ENCODE peak calls at places on chromosomes 12 and 14, in four cellular contexts. P is GM23338, U is GM23248, B is foreskin keratinocyte. V is an unnamed sample.

GRCh38 chr12:19744760-19745218 is 305.5 kb downstream of the AEBP2 start:
- DNase-seq in B (peak; percentile 32), P (no peak), U (no peak), V (no peak)

GRCh38 chr12:2690348-2691000 is 104.3 kb upstream of the FKBP4 start:
- DNase-seq in B (no peak), P (no peak), U (no peak), V (no peak)

GRCh38 chr12:48296586-48297396 is 53.9 kb downstream of the ZNF641 start:
- DNase-seq in B (peak; percentile 87), P (peak; percentile 94), U (peak; percentile 82), V (peak; percentile 74)

GRCh38 chr12:509494-509893 is 49.8 kb downstream of the B4GALNT3 start:
- DNase-seq in P (no peak), U (peak; percentile 40), B (peak; percentile 65), V (no peak)

GRCh38 chr12:100127766-100128508 is 14.7 kb downstream of the BLTP3B start:
- DNase-seq in U (peak; percentile 78), B (peak; percentile 55), P (no peak), V (no peak)

GRCh38 chr12:55712154-55712553 is 3.7 kb upstream of the BLOC1S1 start:
- DNase-seq in B (no peak), P (no peak), U (no peak), V (no peak)

GRCh38 chr12:54974281-54974680 is 10.3 kb downstream of the TESPA1 start:
- DNase-seq in P (peak; percentile 39), B (no peak), U (no peak), V (no peak)

GRCh38 chr14:88228519-88229236 is 94.4 kb downstream of the KCNK10 start:
- DNase-seq in P (no peak), U (peak; percentile 39), B (peak; percentile 75), V (no peak)

GRCh38 chr12:132305991-132306884 is 23.2 kb downstream of the GALNT9 start:
- DNase-seq in P (no peak), B (no peak), U (no peak), V (no peak)

GRCh38 chr14:100791995-100792394 is 33.9 kb upstream of the MEG3 start:
- DNase-seq in U (no peak), B (no peak), P (no peak), V (no peak)

GRCh38 chr14:96352708-96353107 is 10.4 kb downstream of the ATG2B start:
- DNase-seq in B (no peak), U (no peak), P (no peak), V (no peak)

GRCh38 chr14:75317148-75317547 is 38.5 kb downstream of the FOS start:
- DNase-seq in B (no peak), P (no peak), U (no peak), V (no peak)

GRCh38 chr12:100187068-100187467 is 13.5 kb upstream of the ACTR6 start:
- DNase-seq in U (no peak), P (no peak), B (no peak), V (no peak)

GRCh38 chr14:80584638-80585505 is 356.7 kb downstream of the CEP128 start:
- DNase-seq in U (no peak), B (peak; percentile 88), P (no peak), V (no peak)

GRCh38 chr14:31712244-31713127 is 151.3 kb downstream of the NUBPL start:
- DNase-seq in U (no peak), B (no peak), P (no peak), V (no peak)

GRCh38 chr12:20150835-20151234 is 217.5 kb upstream of the PDE3A start:
- DNase-seq in P (no peak), U (no peak), B (no peak), V (no peak)

GRCh38 chr12:110661337-110661972 is 27.5 kb downstream of the HVCN1 start:
- DNase-seq in P (no peak), U (no peak), B (no peak), V (no peak)

GRCh38 chr12:57603758-57604453 is 718 bp upstream of the DTX3 start:
- DNase-seq in P (peak; percentile 75), B (peak; percentile 72), U (peak; percentile 84), V (no peak)

GRCh38 chr12:50024804-50025186 is 499 bp downstream of the RACGAP1 start:
- DNase-seq in P (peak; percentile 35), B (peak; percentile 23), U (peak; percentile 61), V (no peak)

GRCh38 chr12:51549637-51550036 is 41.4 kb upstream of the SCN8A start:
- DNase-seq in B (no peak), U (peak; percentile 78), P (no peak), V (no peak)

GRCh38 chr12:48197549-48197966 is 5.5 kb downstream of the OR10AD1 start:
- DNase-seq in B (no peak), U (peak; percentile 74), P (peak; percentile 50), V (no peak)

GRCh38 chr12:103966736-103967135 is 1.1 kb downstream of the TDG start:
- DNase-seq in U (peak; percentile 35), B (no peak), P (no peak), V (no peak)

GRCh38 chr14:26286066-26286791 is 311.6 kb downstream of the NOVA1 start:
- DNase-seq in U (peak; percentile 9), B (no peak), P (no peak), V (no peak)

GRCh38 chr12:90871697-90872096 is 83.3 kb downstream of the CCER1 start:
- DNase-seq in B (no peak), P (no peak), U (no peak), V (no peak)

GRCh38 chr14:104697892-104698583 is 8.6 kb downstream of the INF2 start:
- DNase-seq in P (no peak), U (no peak), B (no peak), V (no peak)

GRCh38 chr14:45891417-45892080 is 638.5 kb upstream of the MIS18BP1 start:
- DNase-seq in U (no peak), P (peak; percentile 58), B (peak; percentile 45), V (no peak)

GRCh38 chr14:36162267-36162666 is 14.3 kb downstream of the PTCSC3 start:
- DNase-seq in P (no peak), B (no peak), U (no peak), V (no peak)

GRCh38 chr12:30533518-30533917 is 162.2 kb downstream of the IPO8 start:
- DNase-seq in U (peak; percentile 37), B (no peak), P (no peak), V (no peak)

GRCh38 chr14:72554401-72554800 is 339.5 kb downstream of the DPF3 start:
- DNase-seq in B (no peak), P (no peak), U (no peak), V (no peak)

GRCh38 chr14:60204843-60205774 is 39.9 kb upstream of the DHRS7 start:
- DNase-seq in P (peak; percentile 35), B (no peak), U (no peak), V (no peak)

GRCh38 chr12:109475993-109476806 is 900 bp downstream of the KCTD10 start:
- DNase-seq in U (peak; percentile 63), P (peak; percentile 55), B (no peak), V (no peak)

GRCh38 chr14:32022938-32023466 is 54.1 kb upstream of the ARHGAP5 start:
- DNase-seq in B (no peak), U (no peak), P (no peak), V (no peak)

GRCh38 chr12:67391034-67391433 is 121.9 kb downstream of the CAND1 start:
- DNase-seq in U (no peak), B (no peak), P (no peak), V (no peak)

GRCh38 chr12:55830601-55831406 is 1.4 kb upstream of the DNAJC14 start:
- DNase-seq in B (peak; percentile 29), U (peak; percentile 68), P (peak; percentile 72), V (peak; percentile 39)

GRCh38 chr12:122895757-122896636 is at the start of gene VPS37B:
- DNase-seq in U (peak; percentile 92), P (peak; percentile 85), B (peak; percentile 72), V (peak; percentile 63)

GRCh38 chr14:74955229-74955999 is at the start of gene PGF:
- DNase-seq in P (peak; percentile 80), B (peak; percentile 43), U (peak; percentile 76), V (no peak)

GRCh38 chr14:65226824-65227604 is 124.7 kb upstream of the MAX start:
- DNase-seq in B (peak; percentile 47), P (no peak), U (peak; percentile 79), V (no peak)
- H3K4me1 ChIP-seq in B (peaks cover 12% of the 10 kb centered on the region), P (peaks cover 17% of the 10 kb centered on the region), U (peaks cover 47% of the 10 kb centered on the region), V (peaks cover 8% of the 10 kb centered on the region)

GRCh38 chr14:93032301-93032929 is 83.3 kb downstream of the ITPK1 start:
- DNase-seq in B (no peak), U (peak; percentile 62), P (no peak), V (no peak)

GRCh38 chr14:93031505-93032300 is 84.0 kb downstream of the ITPK1 start:
- DNase-seq in U (no peak), P (no peak), B (no peak), V (no peak)

GRCh38 chr14:93034671-93034994 is 81.1 kb downstream of the ITPK1 start:
- DNase-seq in U (no peak), P (no peak), B (no peak), V (no peak)

GRCh38 chr14:93033983-93034670 is 81.6 kb downstream of the ITPK1 start:
- DNase-seq in P (peak; percentile 65), U (no peak), B (no peak), V (no peak)

GRCh38 chr14:93033039-93033982 is 82.4 kb downstream of the ITPK1 start:
- DNase-seq in B (no peak), U (no peak), P (no peak), V (no peak)
- H3K4me1 ChIP-seq in B (peaks cover 17% of the 10 kb centered on the region), U (peaks cover 28% of the 10 kb centered on the region), P (peaks cover 42% of the 10 kb centered on the region), V (peaks cover 27% of the 10 kb centered on the region)

DNA sequence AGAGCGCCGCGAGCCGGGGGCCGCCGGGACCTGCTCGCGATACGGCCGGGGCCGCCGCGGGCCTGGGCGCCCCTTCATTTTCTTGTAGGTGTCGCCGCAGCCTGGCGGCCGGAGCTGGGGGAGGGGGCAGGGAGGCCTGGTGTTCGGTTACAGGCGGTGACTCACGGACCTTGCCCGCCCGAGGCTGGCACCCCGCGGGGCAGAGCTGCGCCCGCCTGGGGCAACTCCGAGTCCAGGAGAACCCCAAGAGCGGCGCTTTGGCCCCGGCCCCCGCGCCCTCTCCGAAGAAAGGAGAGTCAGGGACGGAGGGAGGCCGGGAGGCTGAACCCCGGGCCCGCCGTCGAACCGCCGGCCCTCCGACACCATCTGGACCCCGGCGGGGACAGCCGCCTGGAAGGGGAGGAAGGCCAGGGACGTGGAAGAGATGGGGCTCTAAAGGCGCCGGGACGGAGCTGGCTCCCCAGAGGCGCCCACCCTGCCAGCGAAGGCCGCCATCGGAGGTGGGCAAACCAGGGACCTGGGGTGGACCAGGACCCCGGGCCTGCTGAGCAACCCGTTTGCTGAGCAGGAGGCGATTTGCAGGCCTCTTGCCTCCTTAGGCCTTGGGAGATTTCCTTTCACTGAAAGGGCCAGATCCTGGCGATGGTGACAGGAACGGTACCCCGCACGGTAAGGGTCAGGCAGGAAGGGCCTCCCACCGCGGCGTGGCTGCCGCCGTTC is 828 bp upstream of the NUAK1 start:
- DNase-seq in B (peak; percentile 56), U (peak; percentile 91), P (peak; percentile 89), V (peak; percentile 83)
- H3K4me1 ChIP-seq in B (peaks cover 24% of the 10 kb centered on the region), U (peaks cover 36% of the 10 kb centered on the region), P (peaks cover 64% of the 10 kb centered on the region), V (peaks cover 5% of the 10 kb centered on the region)

DNA sequence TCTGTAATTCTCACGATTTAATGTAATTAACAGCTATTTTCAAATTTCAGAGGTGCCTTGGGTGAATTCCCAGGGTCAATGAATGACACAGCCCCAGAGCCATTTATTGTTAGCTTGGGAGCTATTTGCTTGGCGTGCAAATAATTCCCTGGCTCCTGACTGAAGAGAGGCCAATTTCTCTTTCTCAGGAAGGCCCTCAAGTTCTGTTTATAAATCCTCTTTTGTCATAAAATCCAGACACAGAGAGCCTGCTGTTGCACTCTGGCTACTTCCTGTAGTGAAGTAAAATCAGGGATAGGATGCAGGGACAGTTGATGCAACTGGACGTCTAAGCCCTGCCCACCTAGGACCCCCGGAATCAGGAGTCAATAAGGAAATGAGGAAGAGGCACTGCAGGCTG is 154.3 kb downstream of the TMX1 start:
- DNase-seq in U (peak; percentile 59), P (no peak), B (no peak), V (no peak)
- H3K4me1 ChIP-seq in U (peaks cover 50% of the 10 kb centered on the region), P (peaks cover 15% of the 10 kb centered on the region), B (peaks cover 40% of the 10 kb centered on the region), V (peaks cover 3% of the 10 kb centered on the region)

V was measured in NT2/D1.